ENCODE peak calls at places on chromosomes 11 and 22, in six cellular contexts. B is psoas muscle; Z is T1000; S is NCI-H1105; X is GM18507; K is activated CD8-positive, alpha-beta T cell treated with anti-CD3 and anti-CD28 coated beads, Interleukin-2, amount 10 ng/mL, durations not matched to agents 7 days and 5 days. U is an unnamed sample.

GRCh38 chr11:6096417-6096816 is 11.1 kb upstream of the OR56B4 start:
- DNase-seq in X (no peak), B (no peak), K (no peak), S (no peak), Z (no peak), U (no peak)

GRCh38 chr11:73680687-73681086 is 34.3 kb downstream of the PLEKHB1 start:
- DNase-seq in X (no peak), K (no peak), B (no peak), Z (no peak), S (no peak), U (no peak)

GRCh38 chr11:26842458-26842841 is 120.6 kb upstream of the SLC5A12 start:
- DNase-seq in B (no peak), X (no peak), Z (no peak), K (no peak), S (no peak), U (no peak)

GRCh38 chr22:17945851-17946690 is 78.3 kb downstream of the MICAL3 start:
- DNase-seq in K (no peak), S (no peak), Z (no peak), X (no peak), B (no peak), U (peak)

GRCh38 chr22:41563051-41563711 is 2.4 kb downstream of the CSDC2 start:
- DNase-seq in X (no peak), Z (peak), B (no peak), S (no peak), K (no peak), U (peak)

GRCh38 chr11:108958446-108959123 is 293.7 kb downstream of the DDX10 start:
- DNase-seq in K (no peak), Z (no peak), S (no peak), X (no peak), B (no peak), U (no peak)

GRCh38 chr11:126186708-126187481 is 24.6 kb downstream of the RPUSD4 start:
- DNase-seq in S (no peak), X (no peak), B (no peak), K (no peak), Z (no peak), U (peak)

GRCh38 chr11:107769189-107769588 is 57.3 kb upstream of the SLN start:
- DNase-seq in S (no peak), B (no peak), X (no peak), Z (no peak), K (no peak), U (no peak)

GRCh38 chr22:26330971-26331625 is 98.0 kb upstream of the ASPHD2 start:
- DNase-seq in B (peak), X (peak), K (peak), Z (no peak), S (peak), U (peak)

GRCh38 chr22:41092847-41093371 is 517 bp downstream of the EP300 start:
- DNase-seq in K (peak), Z (no peak), S (no peak), B (peak), X (no peak), U (peak)